ENCODE peak calls at places on chromosomes 6 and 20, in six cellular contexts. K is heart right ventricle, B is fibroblast of lung, T is esophagus squamous epithelium, R is left ventricle myocardium inferior, A is coronary artery. Y is an unnamed sample.

GRCh38 chr6:2798586-2799134 is 33.5 kb downstream of the WRNIP1 start:
- DNase-seq in K (no peak), R (no peak), T (no peak), B (no peak), A (no peak), Y (no peak)

GRCh38 chr6:131807644-131808459 is at the start of gene ENPP1:
- DNase-seq in T (no peak), R (peak; percentile 80), B (peak; percentile 69), K (peak; percentile 78), A (peak; percentile 86), Y (peak; percentile 46)

GRCh38 chr6:112235956-112236355 is 18.4 kb downstream of the LAMA4 start:
- DNase-seq in K (no peak), R (no peak), B (peak; percentile 78), T (no peak), A (no peak), Y (no peak)

GRCh38 chr20:48624315-48625020 is 203.3 kb downstream of the PREX1 start:
- DNase-seq in R (no peak), T (no peak), K (no peak), A (no peak), B (no peak), Y (peak; percentile 54)

GRCh38 chr6:30813623-30814136 is 69.3 kb upstream of the IER3 start:
- DNase-seq in R (no peak), K (no peak), T (no peak), A (no peak), B (peak; percentile 17), Y (no peak)

GRCh38 chr6:6191476-6191875 is 129.0 kb downstream of the F13A1 start:
- DNase-seq in K (no peak), R (no peak), B (no peak), T (no peak), A (no peak), Y (no peak)

GRCh38 chr6:130982941-130983456 is 80.0 kb downstream of the EPB41L2 start:
- DNase-seq in R (no peak), B (no peak), A (no peak), T (no peak), K (no peak), Y (no peak)

GRCh38 chr20:35018578-35019371 is 63.1 kb downstream of the MYH7B start:
- DNase-seq in K (no peak), A (no peak), B (no peak), T (no peak), R (no peak), Y (no peak)

GRCh38 chr20:12068146-12068545 is 150.5 kb downstream of the BTBD3 start:
- DNase-seq in K (no peak), R (no peak), B (peak; percentile 40), T (no peak), A (no peak), Y (no peak)

GRCh38 chr6:134065706-134066105 is 13.3 kb upstream of the SLC2A12 start:
- DNase-seq in K (no peak), T (no peak), B (peak; percentile 22), R (no peak), A (no peak), Y (no peak)

GRCh38 chr6:149168968-149169367 is 148.5 kb upstream of the TAB2 start:
- DNase-seq in T (no peak), B (no peak), A (no peak), R (no peak), K (no peak), Y (no peak)

GRCh38 chr6:87473419-87473903 is 687 bp downstream of the SLC35A1 start:
- DNase-seq in K (peak; percentile 48), A (no peak), T (no peak), R (no peak), B (peak; percentile 61), Y (peak; percentile 41)

GRCh38 chr6:33076406-33076934 is 680 bp downstream of the HLA-DPB1 start:
- DNase-seq in B (no peak), R (no peak), K (no peak), A (no peak), T (no peak), Y (no peak)
- H3K4me3 ChIP-seq in B (no peak overlapping the region), R (peak overlapping the region; percentile 65), K (peak overlapping the region; percentile 33), A (peak overlapping the region; percentile 57), T (peak overlapping the region; percentile 38), Y (peak overlapping the region; percentile 49)

GRCh38 chr20:58702161-58702510 is 9.5 kb downstream of the NPEPL1 start:
- DNase-seq in A (no peak), T (no peak), B (no peak), R (no peak), K (no peak), Y (peak; percentile 23)

GRCh38 chr20:58701431-58702160 is 9.0 kb downstream of the NPEPL1 start:
- DNase-seq in K (no peak), T (no peak), A (peak; percentile 59), B (no peak), R (peak; percentile 12), Y (peak; percentile 49)

GRCh38 chr20:58700823-58701222 is 8.2 kb downstream of the NPEPL1 start:
- DNase-seq in T (no peak), R (peak; percentile 12), A (peak; percentile 69), K (no peak), B (no peak), Y (peak; percentile 22)

GRCh38 chr20:58703765-58704331 is 11.2 kb downstream of the NPEPL1 start:
- DNase-seq in K (no peak), A (no peak), T (no peak), B (no peak), R (no peak), Y (peak; percentile 24)

GRCh38 chr20:58702859-58703648 is 10.5 kb downstream of the NPEPL1 start:
- DNase-seq in A (no peak), T (no peak), K (no peak), B (no peak), R (peak; percentile 5), Y (peak; percentile 37)
- TF ChIP-seq CTCF in A (no peak), T (no peak), K (no peak), B (peak; percentile 34), R (peak; percentile 24), Y (no peak)

GRCh38 chr20:36528176-36528874 is 13.0 kb upstream of the MYL9 start:
- DNase-seq in A (no peak), B (no peak), R (no peak), K (no peak), T (no peak), Y (no peak)
- H3K27ac ChIP-seq in A (peak overlapping the region; percentile 25), B (no peak overlapping the region), R (no peak overlapping the region), K (no peak overlapping the region), T (peak overlapping the region; percentile 62), Y (no peak overlapping the region)

GRCh38 chr6:64259372-64259771 is 623.8 kb downstream of the PHF3 start:
- DNase-seq in R (no peak), B (no peak), A (no peak), K (no peak), T (no peak), Y (no peak)
- H3K4me3 ChIP-seq in R (no peak overlapping the region), B (no peak overlapping the region), A (no peak overlapping the region), K (no peak overlapping the region), T (no peak overlapping the region), Y (no peak overlapping the region)

GRCh38 chr20:62740286-62741141 is 31.9 kb downstream of the NTSR1 start:
- DNase-seq in R (peak; percentile 15), B (peak; percentile 91), A (no peak), K (no peak), T (peak; percentile 57), Y (peak; percentile 36)
- TF ChIP-seq CTCF in R (no peak), B (no peak), A (no peak), K (no peak), T (no peak), Y (no peak)

GRCh38 chr6:106253194-106253593 is 72.4 kb downstream of the ATG5 start:
- DNase-seq in R (no peak), T (no peak), B (peak; percentile 95), K (no peak), A (no peak), Y (no peak)

GRCh38 chr6:106254636-106255035 is 70.9 kb downstream of the ATG5 start:
- DNase-seq in R (no peak), T (no peak), K (no peak), B (peak; percentile 62), A (no peak), Y (no peak)

GRCh38 chr6:106255306-106255705 is 70.3 kb downstream of the ATG5 start:
- DNase-seq in T (no peak), R (no peak), A (no peak), K (no peak), B (no peak), Y (no peak)

GRCh38 chr6:106256201-106256968 is 69.2 kb downstream of the ATG5 start:
- DNase-seq in B (peak; percentile 57), K (no peak), R (no peak), T (no peak), A (no peak), Y (no peak)

DNA sequence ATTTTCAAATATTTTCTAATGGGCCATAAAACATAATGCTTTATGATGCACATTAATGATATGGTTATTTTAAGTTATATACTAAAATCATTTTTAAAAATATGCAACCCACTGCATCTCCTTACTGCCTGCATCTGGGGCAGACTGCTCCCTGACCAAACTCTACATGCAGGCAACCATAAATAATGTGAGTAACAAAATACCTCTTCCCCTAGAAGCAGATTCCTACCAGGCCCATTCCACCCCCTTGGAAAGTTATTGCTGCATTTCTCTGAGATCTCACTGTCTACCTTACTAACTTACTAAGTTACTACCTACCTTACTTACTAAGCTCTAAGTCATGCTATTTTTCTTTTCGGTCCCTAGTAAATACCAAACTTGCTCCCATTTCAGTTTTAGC is 71.8 kb downstream of the ATG5 start:
- DNase-seq in T (no peak), K (no peak), A (no peak), B (peak; percentile 78), R (no peak), Y (no peak)
- H3K27ac ChIP-seq in T (no peak overlapping the region), K (no peak overlapping the region), A (no peak overlapping the region), B (no peak overlapping the region), R (no peak overlapping the region), Y (no peak overlapping the region)

DNA sequence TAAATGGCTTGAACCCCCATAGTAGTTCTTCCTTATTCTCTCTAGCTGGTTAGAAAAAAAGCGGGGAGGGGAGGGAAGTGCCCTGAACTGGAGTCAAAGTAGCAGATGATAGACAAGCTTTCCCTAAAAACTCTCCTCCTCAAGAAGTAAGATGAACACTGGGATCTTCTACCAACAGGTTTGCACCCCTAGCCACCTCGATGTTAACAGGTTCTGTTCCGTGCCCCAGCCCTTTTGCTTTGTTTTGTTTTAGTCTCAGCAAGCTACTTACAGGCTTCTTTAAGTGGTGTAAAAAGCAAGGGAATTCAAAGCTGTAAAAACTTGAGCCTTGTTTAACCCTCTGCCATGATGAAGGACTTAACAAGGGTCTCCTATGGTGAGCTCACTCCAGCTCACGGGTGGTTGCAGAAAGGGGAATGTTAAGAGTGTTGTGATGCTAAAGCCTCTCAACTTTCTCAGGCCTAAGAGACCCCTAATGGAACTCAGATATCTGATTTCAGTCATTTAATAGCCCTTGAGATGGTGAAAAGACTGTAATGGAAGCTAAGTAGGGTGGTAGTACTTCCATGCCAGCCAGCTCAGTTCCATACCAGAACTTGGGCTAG is 106.0 kb downstream of the FOXO3 start:
- DNase-seq in A (no peak), T (no peak), B (no peak), R (no peak), K (no peak), Y (no peak)
- H3K4me3 ChIP-seq in A (no peak overlapping the region), T (no peak overlapping the region), B (no peak overlapping the region), R (no peak overlapping the region), K (no peak overlapping the region), Y (no peak overlapping the region)

Y was measured in left lung.